ENCODE peak calls at places on chromosomes 1 and 21, in nine cellular contexts. One of them, this sample, is unnamed. For H3K4me1, the result is how much of the 10 kb centered on the place peaks cover.

GRCh38 chr1:45266151-45266801 is 59.9 kb upstream of the ZSWIM5 start:
- DNase-seq in Karpas-422: no peak
- DNase-seq in endothelial cell of umbilical vein: peak
- DNase-seq in mammary epithelial cell: peak
- DNase-seq in adrenal gland: peak
- DNase-seq in heart left ventricle: peak
- DNase-seq in lower lobe of right lung: no peak
- DNase-seq in CD4-positive, alpha-beta memory T cell: no peak
- DNase-seq in foreskin keratinocyte: no peak
- DNase-seq in this sample: no peak

GRCh38 chr1:207891148-207891547 is 19.8 kb downstream of the CD34 start:
- DNase-seq in Karpas-422: no peak
- DNase-seq in endothelial cell of umbilical vein: peak
- DNase-seq in mammary epithelial cell: no peak
- DNase-seq in adrenal gland: no peak
- DNase-seq in heart left ventricle: no peak
- DNase-seq in lower lobe of right lung: no peak
- DNase-seq in CD4-positive, alpha-beta memory T cell: no peak
- DNase-seq in foreskin keratinocyte: no peak
- DNase-seq in this sample: no peak

GRCh38 chr21:32499249-32500055 is 85.9 kb downstream of the TCP10L start:
- DNase-seq in Karpas-422: no peak
- DNase-seq in endothelial cell of umbilical vein: peak
- DNase-seq in mammary epithelial cell: no peak
- DNase-seq in adrenal gland: no peak
- DNase-seq in heart left ventricle: peak
- DNase-seq in lower lobe of right lung: no peak
- DNase-seq in CD4-positive, alpha-beta memory T cell: no peak
- DNase-seq in foreskin keratinocyte: no peak
- DNase-seq in this sample: no peak

GRCh38 chr1:54547601-54548388 is at the start of gene ACOT11:
- DNase-seq in Karpas-422: peak
- DNase-seq in endothelial cell of umbilical vein: no peak
- DNase-seq in mammary epithelial cell: no peak
- DNase-seq in adrenal gland: peak
- DNase-seq in heart left ventricle: peak
- DNase-seq in lower lobe of right lung: peak
- DNase-seq in CD4-positive, alpha-beta memory T cell: no peak
- DNase-seq in foreskin keratinocyte: no peak
- DNase-seq in this sample: no peak

GRCh38 chr1:179384027-179384426 is 18.3 kb downstream of the AXDND1 start:
- DNase-seq in Karpas-422: no peak
- DNase-seq in endothelial cell of umbilical vein: no peak
- DNase-seq in mammary epithelial cell: no peak
- DNase-seq in adrenal gland: no peak
- DNase-seq in heart left ventricle: no peak
- DNase-seq in lower lobe of right lung: no peak
- DNase-seq in CD4-positive, alpha-beta memory T cell: no peak
- DNase-seq in foreskin keratinocyte: no peak
- DNase-seq in this sample: no peak

GRCh38 chr21:16011719-16012118 is 281.9 kb downstream of the USP25 start:
- DNase-seq in Karpas-422: no peak
- DNase-seq in endothelial cell of umbilical vein: no peak
- DNase-seq in mammary epithelial cell: no peak
- DNase-seq in adrenal gland: no peak
- DNase-seq in heart left ventricle: no peak
- DNase-seq in lower lobe of right lung: no peak
- DNase-seq in CD4-positive, alpha-beta memory T cell: no peak
- DNase-seq in foreskin keratinocyte: no peak
- DNase-seq in this sample: no peak

GRCh38 chr1:41578712-41579335 is 94.3 kb upstream of the EDN2 start:
- DNase-seq in Karpas-422: peak
- DNase-seq in endothelial cell of umbilical vein: peak
- DNase-seq in mammary epithelial cell: no peak
- DNase-seq in adrenal gland: no peak
- DNase-seq in heart left ventricle: no peak
- DNase-seq in lower lobe of right lung: no peak
- DNase-seq in CD4-positive, alpha-beta memory T cell: no peak
- DNase-seq in foreskin keratinocyte: peak
- DNase-seq in this sample: no peak

GRCh38 chr1:225607355-225607754 is 45.6 kb downstream of the ENAH start:
- DNase-seq in Karpas-422: no peak
- DNase-seq in endothelial cell of umbilical vein: no peak
- DNase-seq in mammary epithelial cell: no peak
- DNase-seq in adrenal gland: no peak
- DNase-seq in heart left ventricle: no peak
- DNase-seq in lower lobe of right lung: no peak
- DNase-seq in CD4-positive, alpha-beta memory T cell: no peak
- DNase-seq in foreskin keratinocyte: no peak
- DNase-seq in this sample: no peak

GRCh38 chr1:168135982-168136708 is 585 bp downstream of the GPR161 start:
- DNase-seq in Karpas-422: no peak
- DNase-seq in endothelial cell of umbilical vein: peak
- DNase-seq in mammary epithelial cell: peak
- DNase-seq in adrenal gland: no peak
- DNase-seq in heart left ventricle: peak
- DNase-seq in lower lobe of right lung: peak
- DNase-seq in CD4-positive, alpha-beta memory T cell: peak
- DNase-seq in foreskin keratinocyte: peak
- DNase-seq in this sample: no peak

GRCh38 chr1:107652976-107653375 is 312.0 kb downstream of the VAV3 start:
- DNase-seq in Karpas-422: no peak
- DNase-seq in endothelial cell of umbilical vein: no peak
- DNase-seq in mammary epithelial cell: no peak
- DNase-seq in adrenal gland: no peak
- DNase-seq in heart left ventricle: no peak
- DNase-seq in lower lobe of right lung: no peak
- DNase-seq in CD4-positive, alpha-beta memory T cell: no peak
- DNase-seq in foreskin keratinocyte: no peak
- DNase-seq in this sample: no peak

GRCh38 chr21:43686811-43687565 is 27.6 kb downstream of the RRP1B start:
- DNase-seq in Karpas-422: no peak
- DNase-seq in endothelial cell of umbilical vein: no peak
- DNase-seq in mammary epithelial cell: no peak
- DNase-seq in adrenal gland: no peak
- DNase-seq in heart left ventricle: no peak
- DNase-seq in lower lobe of right lung: no peak
- DNase-seq in CD4-positive, alpha-beta memory T cell: no peak
- DNase-seq in foreskin keratinocyte: no peak
- DNase-seq in this sample: no peak

GRCh38 chr1:110055493-110056283 is 14.8 kb downstream of the ALX3 start:
- DNase-seq in Karpas-422: no peak
- DNase-seq in endothelial cell of umbilical vein: no peak
- DNase-seq in mammary epithelial cell: peak
- DNase-seq in adrenal gland: no peak
- DNase-seq in heart left ventricle: no peak
- DNase-seq in lower lobe of right lung: no peak
- DNase-seq in CD4-positive, alpha-beta memory T cell: no peak
- DNase-seq in foreskin keratinocyte: peak
- DNase-seq in this sample: no peak

GRCh38 chr1:42176902-42177519 is 12.5 kb upstream of the GUCA2A start:
- DNase-seq in Karpas-422: peak
- DNase-seq in endothelial cell of umbilical vein: peak
- DNase-seq in mammary epithelial cell: peak
- DNase-seq in adrenal gland: no peak
- DNase-seq in heart left ventricle: no peak
- DNase-seq in lower lobe of right lung: no peak
- DNase-seq in CD4-positive, alpha-beta memory T cell: peak
- DNase-seq in foreskin keratinocyte: peak
- DNase-seq in this sample: no peak

GRCh38 chr1:87348346-87349019 is 19.8 kb downstream of the LMO4 start:
- DNase-seq in Karpas-422: no peak
- DNase-seq in endothelial cell of umbilical vein: no peak
- DNase-seq in mammary epithelial cell: no peak
- DNase-seq in adrenal gland: no peak
- DNase-seq in heart left ventricle: no peak
- DNase-seq in lower lobe of right lung: no peak
- DNase-seq in CD4-positive, alpha-beta memory T cell: no peak
- DNase-seq in foreskin keratinocyte: peak
- DNase-seq in this sample: no peak

GRCh38 chr1:81848880-81849500 is 48.3 kb downstream of the ADGRL2 start:
- DNase-seq in Karpas-422: no peak
- DNase-seq in endothelial cell of umbilical vein: no peak
- DNase-seq in mammary epithelial cell: no peak
- DNase-seq in adrenal gland: no peak
- DNase-seq in heart left ventricle: no peak
- DNase-seq in lower lobe of right lung: no peak
- DNase-seq in CD4-positive, alpha-beta memory T cell: no peak
- DNase-seq in foreskin keratinocyte: no peak
- DNase-seq in this sample: no peak

GRCh38 chr1:168907053-168907452 is 178.0 kb upstream of the DPT start:
- DNase-seq in Karpas-422: no peak
- DNase-seq in endothelial cell of umbilical vein: no peak
- DNase-seq in mammary epithelial cell: peak
- DNase-seq in adrenal gland: no peak
- DNase-seq in heart left ventricle: no peak
- DNase-seq in lower lobe of right lung: peak
- DNase-seq in CD4-positive, alpha-beta memory T cell: no peak
- DNase-seq in foreskin keratinocyte: peak
- DNase-seq in this sample: no peak

GRCh38 chr1:25232866-25233784 is 823 bp upstream of the SYF2 start:
- DNase-seq in Karpas-422: peak
- DNase-seq in endothelial cell of umbilical vein: peak
- DNase-seq in mammary epithelial cell: peak
- DNase-seq in adrenal gland: peak
- DNase-seq in heart left ventricle: peak
- DNase-seq in lower lobe of right lung: peak
- DNase-seq in CD4-positive, alpha-beta memory T cell: peak
- DNase-seq in foreskin keratinocyte: peak
- DNase-seq in this sample: peak

GRCh38 chr1:6041432-6042062 is 4.1 kb upstream of the KCNAB2 start:
- DNase-seq in Karpas-422: peak
- DNase-seq in endothelial cell of umbilical vein: peak
- DNase-seq in mammary epithelial cell: peak
- DNase-seq in adrenal gland: no peak
- DNase-seq in heart left ventricle: no peak
- DNase-seq in lower lobe of right lung: peak
- DNase-seq in CD4-positive, alpha-beta memory T cell: peak
- DNase-seq in foreskin keratinocyte: no peak
- DNase-seq in this sample: peak

GRCh38 chr1:85343612-85344255 is 67.3 kb upstream of the BCL10 start:
- DNase-seq in Karpas-422: no peak
- DNase-seq in endothelial cell of umbilical vein: peak
- DNase-seq in mammary epithelial cell: peak
- DNase-seq in adrenal gland: no peak
- DNase-seq in heart left ventricle: no peak
- DNase-seq in lower lobe of right lung: no peak
- DNase-seq in CD4-positive, alpha-beta memory T cell: no peak
- DNase-seq in foreskin keratinocyte: peak
- DNase-seq in this sample: no peak
- H3K4me1 ChIP-seq in Karpas-422: under half
- H3K4me1 ChIP-seq in endothelial cell of umbilical vein: half or more
- H3K4me1 ChIP-seq in mammary epithelial cell: under half
- H3K4me1 ChIP-seq in adrenal gland: under half
- H3K4me1 ChIP-seq in heart left ventricle: under half
- H3K4me1 ChIP-seq in lower lobe of right lung: under half
- H3K4me1 ChIP-seq in CD4-positive, alpha-beta memory T cell: under half
- H3K4me1 ChIP-seq in foreskin keratinocyte: under half
- H3K4me1 ChIP-seq in this sample: under half

DNA sequence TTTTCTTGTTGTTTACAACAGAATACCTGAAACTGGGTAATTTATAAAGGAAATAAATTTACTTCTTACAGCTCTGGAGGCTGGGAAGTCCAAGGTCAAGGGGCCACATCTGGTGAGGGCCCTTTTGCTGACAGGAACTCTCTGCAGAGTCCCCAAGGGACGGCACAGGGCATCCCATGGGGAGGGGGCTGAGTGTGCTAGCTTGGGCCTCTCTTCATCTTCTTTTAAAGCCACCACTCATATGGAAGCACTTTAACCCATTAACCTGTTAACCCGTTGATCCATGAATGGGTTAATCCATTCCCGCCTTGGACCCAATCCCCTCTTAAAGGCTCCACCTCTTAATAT is 76.3 kb downstream of the OBSCN start:
- DNase-seq in Karpas-422: no peak
- DNase-seq in endothelial cell of umbilical vein: no peak
- DNase-seq in mammary epithelial cell: no peak
- DNase-seq in adrenal gland: no peak
- DNase-seq in heart left ventricle: peak
- DNase-seq in lower lobe of right lung: no peak
- DNase-seq in CD4-positive, alpha-beta memory T cell: no peak
- DNase-seq in foreskin keratinocyte: no peak
- DNase-seq in this sample: no peak
- H3K27ac ChIP-seq in Karpas-422: no peak
- H3K27ac ChIP-seq in endothelial cell of umbilical vein: no peak
- H3K27ac ChIP-seq in mammary epithelial cell: no peak
- H3K27ac ChIP-seq in adrenal gland: no peak
- H3K27ac ChIP-seq in heart left ventricle: no peak
- H3K27ac ChIP-seq in lower lobe of right lung: no peak
- H3K27ac ChIP-seq in CD4-positive, alpha-beta memory T cell: no peak
- H3K27ac ChIP-seq in foreskin keratinocyte: no peak
- H3K27ac ChIP-seq in this sample: no peak

DNA sequence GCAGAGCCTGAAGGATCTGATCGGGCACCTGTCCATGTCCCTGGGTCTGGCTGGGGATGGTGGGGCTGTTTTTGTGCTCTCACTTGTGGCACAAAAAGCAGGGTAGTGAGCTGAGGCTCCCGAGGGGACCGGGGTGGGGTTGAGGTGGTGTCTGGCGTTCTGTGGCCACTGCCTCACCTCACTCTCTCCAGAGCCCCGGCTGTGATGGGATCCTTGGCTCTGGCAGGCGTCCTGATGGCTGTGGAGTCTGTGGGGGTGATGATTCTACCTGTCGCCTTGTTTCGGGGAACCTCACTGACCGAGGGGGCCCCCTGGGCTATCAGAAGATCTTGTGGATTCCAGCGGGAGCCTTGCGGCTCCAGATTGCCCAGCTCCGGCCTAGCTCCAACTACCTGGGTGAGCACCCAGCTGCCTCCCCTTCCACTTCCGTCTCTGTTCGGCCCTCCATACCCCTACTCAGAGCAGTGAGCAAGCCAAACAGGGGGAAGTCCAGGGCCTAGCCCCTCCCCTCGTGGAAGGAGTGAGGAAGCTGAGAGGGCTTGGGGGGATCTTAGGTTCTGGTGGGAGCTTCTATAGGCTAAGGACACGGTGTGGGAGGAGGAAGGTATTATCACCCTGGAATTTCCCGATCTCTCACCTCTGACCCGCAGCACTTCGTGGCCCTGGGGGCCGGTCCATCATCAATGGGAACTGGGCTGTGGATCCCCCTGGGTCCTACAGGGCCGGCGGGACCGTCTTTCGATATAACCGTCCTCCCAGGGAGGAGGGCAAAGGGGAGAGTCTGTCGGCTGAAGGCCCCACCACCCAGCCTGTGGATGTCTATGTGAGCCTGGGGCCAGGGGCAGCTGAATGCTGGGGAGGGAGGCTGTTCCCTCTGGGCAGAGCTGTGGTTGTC is 7.0 kb downstream of the ADAMTSL4 start:
- DNase-seq in Karpas-422: no peak
- DNase-seq in endothelial cell of umbilical vein: no peak
- DNase-seq in mammary epithelial cell: no peak
- DNase-seq in adrenal gland: no peak
- DNase-seq in heart left ventricle: no peak
- DNase-seq in lower lobe of right lung: peak
- DNase-seq in CD4-positive, alpha-beta memory T cell: no peak
- DNase-seq in foreskin keratinocyte: no peak
- DNase-seq in this sample: no peak
- H3K4me1 ChIP-seq in Karpas-422: under half
- H3K4me1 ChIP-seq in endothelial cell of umbilical vein: under half
- H3K4me1 ChIP-seq in mammary epithelial cell: under half
- H3K4me1 ChIP-seq in adrenal gland: under half
- H3K4me1 ChIP-seq in heart left ventricle: under half
- H3K4me1 ChIP-seq in lower lobe of right lung: half or more
- H3K4me1 ChIP-seq in CD4-positive, alpha-beta memory T cell: under half
- H3K4me1 ChIP-seq in foreskin keratinocyte: under half
- H3K4me1 ChIP-seq in this sample: under half

GRCh38 chr1:192830596-192831241 is 21.9 kb downstream of the RGS2 start:
- DNase-seq in Karpas-422: no peak
- DNase-seq in endothelial cell of umbilical vein: no peak
- DNase-seq in mammary epithelial cell: no peak
- DNase-seq in adrenal gland: no peak
- DNase-seq in heart left ventricle: no peak
- DNase-seq in lower lobe of right lung: no peak
- DNase-seq in CD4-positive, alpha-beta memory T cell: no peak
- DNase-seq in foreskin keratinocyte: no peak
- DNase-seq in this sample: no peak
- H3K27ac ChIP-seq in Karpas-422: no peak
- H3K27ac ChIP-seq in endothelial cell of umbilical vein: no peak
- H3K27ac ChIP-seq in mammary epithelial cell: no peak
- H3K27ac ChIP-seq in adrenal gland: no peak
- H3K27ac ChIP-seq in heart left ventricle: no peak
- H3K27ac ChIP-seq in lower lobe of right lung: no peak
- H3K27ac ChIP-seq in CD4-positive, alpha-beta memory T cell: no peak
- H3K27ac ChIP-seq in foreskin keratinocyte: no peak
- H3K27ac ChIP-seq in this sample: no peak

This sample was measured in CD8-positive, alpha-beta memory T cell.